ENCODE peak calls at places on chromosome 18, in five cellular contexts. D is HT1080, T is mesothelial cell of epicardium, A is NCI-H1694 treated with DMSO at 0.1 percent for 48 hours, E is mammary epithelial cell. L is an unnamed sample.

GRCh38 chr18:8781671-8782070 is 76.3 kb downstream of the MTCL1 start:
- DNase-seq in D (no peak), T (no peak), A (no peak), E (no peak), L (no peak)

GRCh38 chr18:48949051-48949605 is 1.6 kb downstream of the SMAD7 start:
- DNase-seq in D (peak; percentile 62), T (no peak), A (no peak), E (peak; percentile 44), L (peak; percentile 82)

GRCh38 chr18:48139427-48140347 is 209.2 kb upstream of the SMAD2 start:
- DNase-seq in D (no peak), T (no peak), A (no peak), E (no peak), L (peak; percentile 72)

GRCh38 chr18:62200121-62200914 is 13.3 kb downstream of the RELCH start:
- DNase-seq in D (no peak), T (no peak), A (no peak), E (peak; percentile 47), L (no peak)

GRCh38 chr18:55732227-55733106 is 144.5 kb upstream of the TCF4 start:
- DNase-seq in D (peak; percentile 20), T (no peak), A (no peak), E (no peak), L (no peak)

GRCh38 chr18:58101291-58101706 is 57.3 kb downstream of the NEDD4L start:
- DNase-seq in D (no peak), T (no peak), A (no peak), E (no peak), L (no peak)

GRCh38 chr18:48590678-48591077 is 51.8 kb downstream of the CTIF start:
- DNase-seq in D (peak; percentile 84), T (no peak), A (no peak), E (peak; percentile 42), L (no peak)

GRCh38 chr18:37565138-37565984 is at the start of gene CELF4:
- DNase-seq in D (no peak), T (no peak), A (peak; percentile 40), E (peak; percentile 15), L (no peak)

GRCh38 chr18:44799422-44800421 is 119.0 kb downstream of the SETBP1 start:
- DNase-seq in D (no peak), T (no peak), A (no peak), E (no peak), L (no peak)

GRCh38 chr18:3456686-3457069 is 6.7 kb downstream of the TGIF1 start:
- DNase-seq in D (no peak), T (no peak), A (no peak), E (no peak), L (no peak)

GRCh38 chr18:77617681-77618080 is 368.0 kb downstream of the GALR1 start:
- DNase-seq in D (no peak), T (no peak), A (no peak), E (no peak), L (no peak)

GRCh38 chr18:46062781-46063180 is 9.3 kb downstream of the PSTPIP2 start:
- DNase-seq in D (no peak), T (no peak), A (no peak), E (peak; percentile 91), L (no peak)

GRCh38 chr18:48445540-48445939 is 36.4 kb upstream of the ZBTB7C start:
- DNase-seq in D (peak; percentile 65), T (no peak), A (peak; percentile 56), E (peak; percentile 75), L (peak; percentile 82)

GRCh38 chr18:6884944-6885343 is 155.4 kb downstream of the ARHGAP28 start:
- DNase-seq in D (no peak), T (no peak), A (no peak), E (no peak), L (no peak)

GRCh38 chr18:8706545-8706980 is 1.2 kb downstream of the MTCL1 start:
- DNase-seq in D (no peak), T (no peak), A (no peak), E (no peak), L (no peak)

GRCh38 chr18:39105095-39105494 is 1539.5 kb upstream of the CELF4 start:
- DNase-seq in D (no peak), T (no peak), A (no peak), E (no peak), L (no peak)

GRCh38 chr18:54173980-54174611 is 50.4 kb downstream of the MBD2 start:
- DNase-seq in D (no peak), T (no peak), A (no peak), E (no peak), L (no peak)

GRCh38 chr18:55199291-55199963 is 240.2 kb upstream of the CCDC68 start:
- DNase-seq in D (no peak), T (no peak), A (no peak), E (no peak), L (no peak)

GRCh38 chr18:79400091-79400590 is 4.4 kb downstream of the NFATC1 start:
- DNase-seq in D (no peak), T (no peak), A (no peak), E (no peak), L (peak; percentile 71)

GRCh38 chr18:55509631-55510372 is 78.2 kb downstream of the TCF4 start:
- DNase-seq in D (peak; percentile 90), T (no peak), A (no peak), E (peak; percentile 73), L (peak; percentile 64)

GRCh38 chr18:50218432-50219197 is 23.7 kb upstream of the MYO5B start:
- DNase-seq in D (peak; percentile 32), T (no peak), A (peak; percentile 16), E (peak; percentile 33), L (peak; percentile 55)

GRCh38 chr18:49966090-49966489 is 152.8 kb upstream of the ACAA2 start:
- DNase-seq in D (peak; percentile 32), T (no peak), A (no peak), E (no peak), L (no peak)

GRCh38 chr18:24488824-24489493 is 28.5 kb downstream of the HRH4 start:
- DNase-seq in D (peak; percentile 55), T (no peak), A (peak; percentile 47), E (peak; percentile 16), L (peak; percentile 63)

GRCh38 chr18:35005963-35006577 is 35.1 kb upstream of the MAPRE2 start:
- DNase-seq in D (peak; percentile 62), T (no peak), A (peak; percentile 45), E (peak; percentile 52), L (peak; percentile 70)

GRCh38 chr18:58161659-58162058 is 117.6 kb downstream of the NEDD4L start:
- DNase-seq in D (peak; percentile 81), T (no peak), A (no peak), E (no peak), L (peak; percentile 34)

GRCh38 chr18:46642561-46642960 is 14.5 kb downstream of the LOXHD1 start:
- DNase-seq in D (no peak), T (no peak), A (no peak), E (no peak), L (no peak)

GRCh38 chr18:12564861-12565260 is 93.0 kb downstream of the SPIRE1 start:
- DNase-seq in D (no peak), T (no peak), A (no peak), E (no peak), L (no peak)

GRCh38 chr18:49608366-49608747 is 46.5 kb downstream of the LIPG start:
- DNase-seq in D (no peak), T (no peak), A (no peak), E (no peak), L (no peak)

GRCh38 chr18:74654637-74655036 is 57.0 kb downstream of the ZNF407 start:
- DNase-seq in D (peak; percentile 3), T (no peak), A (peak; percentile 30), E (no peak), L (no peak)

GRCh38 chr18:421236-422155 is 79.0 kb downstream of the COLEC12 start:
- DNase-seq in D (peak; percentile 25), T (no peak), A (no peak), E (no peak), L (no peak)

GRCh38 chr18:32333781-32334180 is 136.9 kb downstream of the GAREM1 start:
- DNase-seq in D (no peak), T (no peak), A (no peak), E (no peak), L (no peak)

GRCh38 chr18:499351-500229 is 911 bp downstream of the COLEC12 start:
- DNase-seq in D (peak; percentile 27), T (peak; percentile 45), A (no peak), E (peak; percentile 27), L (no peak)

GRCh38 chr18:58639751-58640427 is 11.0 kb upstream of the ALPK2 start:
- DNase-seq in D (peak; percentile 72), T (no peak), A (no peak), E (peak; percentile 63), L (no peak)

GRCh38 chr18:66872277-66872676 is 268.4 kb upstream of the CDH19 start:
- DNase-seq in D (no peak), T (no peak), A (peak; percentile 41), E (peak; percentile 4), L (peak; percentile 25)

GRCh38 chr18:22689711-22690110 is 243.4 kb upstream of the RBBP8 start:
- DNase-seq in D (no peak), T (no peak), A (no peak), E (no peak), L (no peak)

GRCh38 chr18:8630546-8630945 is 21.3 kb downstream of the RAB12 start:
- DNase-seq in D (no peak), T (no peak), A (no peak), E (no peak), L (no peak)

L was measured in RPMI8226.